ENCODE peak calls at places on chromosome 16, in seven cellular contexts. One of them, this sample, is unnamed.

GRCh38 chr16:78353610-78354009 is 254.2 kb downstream of the WWOX start:
- DNase-seq in thoracic aorta: no peak
- DNase-seq in CD8-positive, alpha-beta T cell: no peak
- DNase-seq in ovary: no peak
- DNase-seq in right atrium auricular region: no peak
- DNase-seq in psoas muscle: no peak
- DNase-seq in hepatocyte: no peak
- DNase-seq in this sample: no peak

GRCh38 chr16:5709889-5710288 is 612.3 kb upstream of the EEF2KMT start:
- DNase-seq in right atrium auricular region: no peak
- DNase-seq in thoracic aorta: no peak
- DNase-seq in hepatocyte: peak; percentile 61
- DNase-seq in CD8-positive, alpha-beta T cell: no peak
- DNase-seq in psoas muscle: no peak
- DNase-seq in ovary: no peak
- DNase-seq in this sample: no peak

GRCh38 chr16:58046936-58047335 is 21.4 kb downstream of the MMP15 start:
- DNase-seq in thoracic aorta: no peak
- DNase-seq in CD8-positive, alpha-beta T cell: no peak
- DNase-seq in hepatocyte: no peak
- DNase-seq in ovary: no peak
- DNase-seq in right atrium auricular region: no peak
- DNase-seq in psoas muscle: peak; percentile 24
- DNase-seq in this sample: no peak

GRCh38 chr16:72134507-72134906 is 37.4 kb downstream of the PMFBP1 start:
- DNase-seq in CD8-positive, alpha-beta T cell: no peak
- DNase-seq in psoas muscle: no peak
- DNase-seq in right atrium auricular region: no peak
- DNase-seq in ovary: no peak
- DNase-seq in hepatocyte: no peak
- DNase-seq in thoracic aorta: no peak
- DNase-seq in this sample: no peak

GRCh38 chr16:9797306-9797705 is 384.9 kb downstream of the GRIN2A start:
- DNase-seq in ovary: no peak
- DNase-seq in CD8-positive, alpha-beta T cell: no peak
- DNase-seq in hepatocyte: peak; percentile 67
- DNase-seq in psoas muscle: no peak
- DNase-seq in right atrium auricular region: peak; percentile 58
- DNase-seq in thoracic aorta: peak; percentile 26
- DNase-seq in this sample: no peak

GRCh38 chr16:56789360-56789759 is 59.4 kb downstream of the NUP93 start:
- DNase-seq in thoracic aorta: no peak
- DNase-seq in hepatocyte: peak; percentile 36
- DNase-seq in right atrium auricular region: no peak
- DNase-seq in CD8-positive, alpha-beta T cell: peak; percentile 5
- DNase-seq in ovary: peak; percentile 45
- DNase-seq in psoas muscle: no peak
- DNase-seq in this sample: no peak

GRCh38 chr16:51431517-51432241 is 280.6 kb upstream of the SALL1 start:
- DNase-seq in CD8-positive, alpha-beta T cell: no peak
- DNase-seq in hepatocyte: peak; percentile 83
- DNase-seq in thoracic aorta: no peak
- DNase-seq in psoas muscle: no peak
- DNase-seq in ovary: no peak
- DNase-seq in right atrium auricular region: no peak
- DNase-seq in this sample: no peak

GRCh38 chr16:3577302-3577752 is at the start of gene NLRC3:
- DNase-seq in hepatocyte: no peak
- DNase-seq in psoas muscle: peak; percentile 40
- DNase-seq in thoracic aorta: no peak
- DNase-seq in ovary: no peak
- DNase-seq in CD8-positive, alpha-beta T cell: no peak
- DNase-seq in right atrium auricular region: no peak
- DNase-seq in this sample: no peak

GRCh38 chr16:1413684-1414531 is 596 bp downstream of the UNKL start:
- DNase-seq in hepatocyte: peak; percentile 80
- DNase-seq in right atrium auricular region: no peak
- DNase-seq in thoracic aorta: no peak
- DNase-seq in CD8-positive, alpha-beta T cell: peak; percentile 44
- DNase-seq in psoas muscle: peak; percentile 77
- DNase-seq in ovary: peak; percentile 58
- DNase-seq in this sample: no peak

GRCh38 chr16:1412847-1413246 is 1.7 kb downstream of the UNKL start:
- DNase-seq in CD8-positive, alpha-beta T cell: no peak
- DNase-seq in hepatocyte: no peak
- DNase-seq in ovary: no peak
- DNase-seq in psoas muscle: no peak
- DNase-seq in right atrium auricular region: no peak
- DNase-seq in thoracic aorta: no peak
- DNase-seq in this sample: no peak

GRCh38 chr16:1420111-1420539 is 422 bp downstream of the UQCC4 start:
- DNase-seq in hepatocyte: peak; percentile 19
- DNase-seq in CD8-positive, alpha-beta T cell: no peak
- DNase-seq in thoracic aorta: no peak
- DNase-seq in ovary: no peak
- DNase-seq in right atrium auricular region: no peak
- DNase-seq in psoas muscle: peak; percentile 75
- DNase-seq in this sample: peak; percentile 71

GRCh38 chr16:1416521-1416941 is 2.0 kb upstream of the UNKL start:
- DNase-seq in hepatocyte: no peak
- DNase-seq in right atrium auricular region: no peak
- DNase-seq in ovary: no peak
- DNase-seq in CD8-positive, alpha-beta T cell: no peak
- DNase-seq in psoas muscle: no peak
- DNase-seq in thoracic aorta: no peak
- DNase-seq in this sample: no peak

GRCh38 chr16:1414532-1415265 is at the start of gene UNKL:
- DNase-seq in right atrium auricular region: peak; percentile 64
- DNase-seq in hepatocyte: peak; percentile 89
- DNase-seq in ovary: peak; percentile 83
- DNase-seq in thoracic aorta: no peak
- DNase-seq in psoas muscle: peak; percentile 90
- DNase-seq in CD8-positive, alpha-beta T cell: peak; percentile 60
- DNase-seq in this sample: peak; percentile 53
- H3K36me3 ChIP-seq in right atrium auricular region: peaks cover 8% of the 10 kb centered on the region
- H3K36me3 ChIP-seq in hepatocyte: no peaks in the 10 kb centered on the region
- H3K36me3 ChIP-seq in ovary: no peaks in the 10 kb centered on the region
- H3K36me3 ChIP-seq in thoracic aorta: peaks cover 4% of the 10 kb centered on the region
- H3K36me3 ChIP-seq in psoas muscle: no peaks in the 10 kb centered on the region
- H3K36me3 ChIP-seq in CD8-positive, alpha-beta T cell: peaks cover 13% of the 10 kb centered on the region
- H3K36me3 ChIP-seq in this sample: no peaks in the 10 kb centered on the region

GRCh38 chr16:10896165-10896564 is 19.2 kb downstream of the CIITA start:
- DNase-seq in thoracic aorta: no peak
- DNase-seq in right atrium auricular region: no peak
- DNase-seq in CD8-positive, alpha-beta T cell: no peak
- DNase-seq in ovary: no peak
- DNase-seq in hepatocyte: no peak
- DNase-seq in psoas muscle: no peak
- DNase-seq in this sample: no peak

GRCh38 chr16:10896723-10897122 is 19.7 kb downstream of the CIITA start:
- DNase-seq in thoracic aorta: no peak
- DNase-seq in CD8-positive, alpha-beta T cell: no peak
- DNase-seq in right atrium auricular region: no peak
- DNase-seq in psoas muscle: no peak
- DNase-seq in hepatocyte: no peak
- DNase-seq in ovary: no peak
- DNase-seq in this sample: no peak

GRCh38 chr16:10892782-10893181 is 15.8 kb downstream of the CIITA start:
- DNase-seq in thoracic aorta: no peak
- DNase-seq in right atrium auricular region: no peak
- DNase-seq in psoas muscle: no peak
- DNase-seq in ovary: no peak
- DNase-seq in hepatocyte: no peak
- DNase-seq in CD8-positive, alpha-beta T cell: no peak
- DNase-seq in this sample: no peak

GRCh38 chr16:10897134-10897533 is 20.1 kb downstream of the CIITA start:
- DNase-seq in ovary: no peak
- DNase-seq in CD8-positive, alpha-beta T cell: no peak
- DNase-seq in thoracic aorta: no peak
- DNase-seq in right atrium auricular region: no peak
- DNase-seq in hepatocyte: no peak
- DNase-seq in psoas muscle: no peak
- DNase-seq in this sample: no peak

DNA sequence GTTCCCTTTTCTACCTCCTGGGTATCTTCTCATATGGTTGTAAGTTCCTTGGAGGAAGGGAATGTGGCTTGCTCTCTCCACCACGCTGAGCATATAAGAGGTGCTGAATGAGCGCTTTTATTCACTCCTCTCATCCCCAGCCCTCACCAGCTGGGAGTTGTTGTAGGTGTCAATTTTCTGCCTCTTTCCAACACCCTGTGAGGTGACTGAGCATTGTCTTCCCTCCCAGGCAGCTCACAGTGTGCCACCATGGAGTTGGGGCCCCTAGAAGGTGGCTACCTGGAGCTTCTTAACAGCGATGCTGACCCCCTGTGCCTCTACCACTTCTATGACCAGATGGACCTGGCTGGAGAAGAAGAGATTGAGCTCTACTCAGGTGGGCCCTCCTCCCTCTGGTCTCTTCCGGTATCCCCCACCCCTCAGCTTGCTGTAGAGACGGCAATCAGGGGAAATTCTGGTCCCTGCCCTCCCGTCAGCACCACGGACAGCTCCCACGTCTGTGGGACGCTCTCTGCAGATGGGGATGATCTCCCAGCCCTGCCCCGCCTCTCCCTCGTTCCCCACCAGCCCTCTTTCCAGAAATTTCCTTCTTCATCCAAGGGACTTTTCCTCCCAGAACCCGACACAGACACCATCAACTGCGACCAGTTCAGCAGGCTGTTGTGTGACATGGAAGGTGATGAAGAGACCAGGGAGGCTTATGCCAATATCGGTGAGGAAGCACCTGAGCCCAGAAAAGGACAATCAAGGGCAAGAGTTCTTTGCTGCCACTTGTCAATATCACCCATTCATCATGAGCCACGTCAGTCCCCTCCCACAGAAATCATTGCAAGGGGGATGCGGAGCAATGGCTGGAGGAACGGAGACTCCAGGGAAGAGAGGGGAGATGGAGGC is 18.3 kb downstream of the CIITA start:
- DNase-seq in psoas muscle: peak; percentile 62
- DNase-seq in thoracic aorta: no peak
- DNase-seq in ovary: peak; percentile 50
- DNase-seq in CD8-positive, alpha-beta T cell: no peak
- DNase-seq in hepatocyte: peak; percentile 79
- DNase-seq in right atrium auricular region: no peak
- DNase-seq in this sample: no peak
- H3K36me3 ChIP-seq in psoas muscle: no peaks in the 10 kb centered on the region
- H3K36me3 ChIP-seq in thoracic aorta: no peaks in the 10 kb centered on the region
- H3K36me3 ChIP-seq in ovary: no peaks in the 10 kb centered on the region
- H3K36me3 ChIP-seq in CD8-positive, alpha-beta T cell: no peaks in the 10 kb centered on the region
- H3K36me3 ChIP-seq in hepatocyte: no peaks in the 10 kb centered on the region
- H3K36me3 ChIP-seq in right atrium auricular region: no peaks in the 10 kb centered on the region
- H3K36me3 ChIP-seq in this sample: no peaks in the 10 kb centered on the region

GRCh38 chr16:1745900-1746692 is 25.2 kb downstream of the NME3 start:
- DNase-seq in psoas muscle: no peak
- DNase-seq in hepatocyte: no peak
- DNase-seq in right atrium auricular region: no peak
- DNase-seq in ovary: no peak
- DNase-seq in thoracic aorta: no peak
- DNase-seq in CD8-positive, alpha-beta T cell: no peak
- DNase-seq in this sample: no peak

GRCh38 chr16:1747934-1748333 is 23.4 kb downstream of the NME3 start:
- DNase-seq in psoas muscle: no peak
- DNase-seq in CD8-positive, alpha-beta T cell: no peak
- DNase-seq in thoracic aorta: no peak
- DNase-seq in ovary: no peak
- DNase-seq in hepatocyte: no peak
- DNase-seq in right atrium auricular region: no peak
- DNase-seq in this sample: no peak

GRCh38 chr16:1744338-1744840 is 27.0 kb downstream of the NME3 start:
- DNase-seq in ovary: no peak
- DNase-seq in right atrium auricular region: no peak
- DNase-seq in thoracic aorta: no peak
- DNase-seq in CD8-positive, alpha-beta T cell: no peak
- DNase-seq in hepatocyte: no peak
- DNase-seq in psoas muscle: no peak
- DNase-seq in this sample: no peak

GRCh38 chr16:1745181-1745899 is 26.0 kb downstream of the NME3 start:
- DNase-seq in thoracic aorta: no peak
- DNase-seq in hepatocyte: no peak
- DNase-seq in CD8-positive, alpha-beta T cell: no peak
- DNase-seq in ovary: no peak
- DNase-seq in psoas muscle: no peak
- DNase-seq in right atrium auricular region: no peak
- DNase-seq in this sample: no peak

GRCh38 chr16:1746693-1747195 is 24.6 kb downstream of the NME3 start:
- DNase-seq in ovary: no peak
- DNase-seq in hepatocyte: no peak
- DNase-seq in right atrium auricular region: no peak
- DNase-seq in psoas muscle: no peak
- DNase-seq in thoracic aorta: no peak
- DNase-seq in CD8-positive, alpha-beta T cell: no peak
- DNase-seq in this sample: no peak
- H3K36me3 ChIP-seq in ovary: no peaks in the 10 kb centered on the region
- H3K36me3 ChIP-seq in hepatocyte: no peaks in the 10 kb centered on the region
- H3K36me3 ChIP-seq in right atrium auricular region: peaks cover 66% of the 10 kb centered on the region
- H3K36me3 ChIP-seq in psoas muscle: no peaks in the 10 kb centered on the region
- H3K36me3 ChIP-seq in thoracic aorta: peaks cover 45% of the 10 kb centered on the region
- H3K36me3 ChIP-seq in CD8-positive, alpha-beta T cell: peaks cover 27% of the 10 kb centered on the region
- H3K36me3 ChIP-seq in this sample: no peaks in the 10 kb centered on the region

GRCh38 chr16:30077656-30078055 is 1.9 kb downstream of the PPP4C start:
- DNase-seq in CD8-positive, alpha-beta T cell: no peak
- DNase-seq in hepatocyte: no peak
- DNase-seq in thoracic aorta: no peak
- DNase-seq in psoas muscle: peak; percentile 19
- DNase-seq in ovary: no peak
- DNase-seq in right atrium auricular region: no peak
- DNase-seq in this sample: no peak

GRCh38 chr16:30078744-30079143 is 3.0 kb downstream of the PPP4C start:
- DNase-seq in hepatocyte: no peak
- DNase-seq in thoracic aorta: no peak
- DNase-seq in right atrium auricular region: no peak
- DNase-seq in ovary: no peak
- DNase-seq in CD8-positive, alpha-beta T cell: no peak
- DNase-seq in psoas muscle: peak; percentile 45
- DNase-seq in this sample: no peak

GRCh38 chr16:30079480-30079879 is 3.7 kb downstream of the PPP4C start:
- DNase-seq in ovary: no peak
- DNase-seq in CD8-positive, alpha-beta T cell: no peak
- DNase-seq in hepatocyte: no peak
- DNase-seq in thoracic aorta: no peak
- DNase-seq in right atrium auricular region: no peak
- DNase-seq in psoas muscle: no peak
- DNase-seq in this sample: no peak

GRCh38 chr16:30076276-30076791 is 540 bp downstream of the PPP4C start:
- DNase-seq in thoracic aorta: no peak
- DNase-seq in hepatocyte: no peak
- DNase-seq in CD8-positive, alpha-beta T cell: no peak
- DNase-seq in right atrium auricular region: no peak
- DNase-seq in psoas muscle: peak; percentile 69
- DNase-seq in ovary: no peak
- DNase-seq in this sample: no peak

DNA sequence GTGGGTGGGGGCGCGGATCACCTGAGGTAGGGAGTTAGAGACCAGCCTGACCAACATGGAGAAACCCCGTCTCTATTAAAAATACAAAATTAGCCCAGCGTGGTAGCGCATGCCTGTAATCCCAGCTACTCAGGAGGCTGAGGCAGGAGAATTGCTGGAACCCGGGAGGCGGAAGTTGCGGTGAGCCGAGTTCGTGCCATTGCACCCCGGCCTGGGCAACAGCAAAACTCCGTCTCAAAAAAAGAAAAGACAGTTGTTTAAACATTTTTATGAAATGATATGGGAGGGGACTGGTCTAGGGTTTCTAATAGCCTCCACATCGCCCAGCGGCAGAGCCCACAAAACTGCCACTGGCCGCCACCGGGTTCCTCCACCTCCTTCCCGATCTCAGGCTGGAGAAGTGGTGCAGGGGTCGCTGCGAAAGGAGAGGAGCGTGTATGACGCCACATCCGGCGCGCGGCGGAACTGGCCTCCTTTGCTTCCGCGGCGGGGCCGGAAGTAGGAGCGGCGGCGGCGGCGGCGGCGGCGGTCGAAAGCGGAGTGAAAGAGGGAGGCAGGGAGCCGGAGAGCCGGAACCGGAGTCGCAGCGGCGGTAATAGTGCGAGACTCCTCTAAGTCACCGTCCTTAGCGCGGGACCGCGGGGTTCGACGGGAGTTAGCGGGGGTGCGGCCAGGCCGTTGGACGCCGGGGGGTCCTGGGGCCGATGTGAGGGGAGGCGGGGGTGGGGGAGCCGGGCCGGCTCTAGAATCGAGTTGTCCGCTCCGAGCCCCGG is at the start of gene PPP4C:
- DNase-seq in right atrium auricular region: peak; percentile 92
- DNase-seq in psoas muscle: peak; percentile 95
- DNase-seq in ovary: peak; percentile 91
- DNase-seq in hepatocyte: peak; percentile 95
- DNase-seq in CD8-positive, alpha-beta T cell: peak; percentile 65
- DNase-seq in thoracic aorta: peak; percentile 60
- DNase-seq in this sample: peak; percentile 89
- H3K36me3 ChIP-seq in right atrium auricular region: peaks cover 40% of the 10 kb centered on the region
- H3K36me3 ChIP-seq in psoas muscle: peaks cover 7% of the 10 kb centered on the region
- H3K36me3 ChIP-seq in ovary: no peaks in the 10 kb centered on the region
- H3K36me3 ChIP-seq in hepatocyte: no peaks in the 10 kb centered on the region
- H3K36me3 ChIP-seq in CD8-positive, alpha-beta T cell: peaks cover 28% of the 10 kb centered on the region
- H3K36me3 ChIP-seq in thoracic aorta: peaks cover 24% of the 10 kb centered on the region
- H3K36me3 ChIP-seq in this sample: no peaks in the 10 kb centered on the region

This sample was measured in gastrocnemius medialis.